ENCODE peak calls at places on chromosome 19, in eight cellular contexts. N is IMR-90, P is neuronal stem cell, J is neural progenitor cell, K is lung, X is WERI-Rb-1, L is heart right ventricle, O is colonic mucosa. Y is an unnamed sample.

GRCh38 chr19:17843908-17844490 is 3.8 kb downstream of the JAK3 start:
- DNase-seq in K (no peak), O (no peak), J (no peak), X (no peak), L (no peak), N (no peak), P (no peak), Y (no peak)

GRCh38 chr19:16876904-16877361 is 11.9 kb upstream of the F2RL3 start:
- DNase-seq in P (no peak), O (no peak), L (no peak), X (no peak), J (no peak), N (no peak), K (peak; percentile 34), Y (no peak)

GRCh38 chr19:16824658-16825311 is 4.4 kb upstream of the SIN3B start:
- DNase-seq in O (no peak), J (peak; percentile 18), N (peak; percentile 51), L (no peak), X (no peak), P (no peak), K (no peak), Y (no peak)

GRCh38 chr19:42074513-42075363 is 1.2 kb upstream of the ZNF574 start:
- DNase-seq in J (no peak), O (peak; percentile 52), N (no peak), X (no peak), P (no peak), K (no peak), L (no peak), Y (peak; percentile 60)

GRCh38 chr19:31349160-31349881 is at the start of gene TSHZ3:
- DNase-seq in N (peak; percentile 87), P (no peak), L (peak; percentile 82), O (peak; percentile 67), J (peak; percentile 83), K (peak; percentile 73), X (peak; percentile 68), Y (no peak)

GRCh38 chr19:48997972-48998371 is 4.3 kb downstream of the RUVBL2 start:
- DNase-seq in X (peak; percentile 92), O (peak; percentile 76), J (peak; percentile 88), N (peak; percentile 45), K (no peak), P (peak; percentile 43), L (no peak), Y (peak; percentile 58)

GRCh38 chr19:33302175-33302973 is at the start of gene CEBPA:
- DNase-seq in P (peak; percentile 90), J (peak; percentile 96), N (peak; percentile 72), X (peak; percentile 84), O (peak; percentile 82), K (peak; percentile 82), L (peak; percentile 82), Y (peak; percentile 89)

GRCh38 chr19:49907745-49908446 is 11.2 kb upstream of the IL4I1 start:
- DNase-seq in L (no peak), N (no peak), K (no peak), J (no peak), P (no peak), X (no peak), O (no peak), Y (no peak)

GRCh38 chr19:48551437-48552302 is at the start of gene SULT2B1:
- DNase-seq in K (peak; percentile 54), X (no peak), J (no peak), P (no peak), N (no peak), L (no peak), O (peak; percentile 92), Y (peak; percentile 96)

GRCh38 chr19:720691-721160 is 12.0 kb downstream of the PALM start:
- DNase-seq in L (no peak), P (no peak), O (no peak), X (no peak), N (no peak), K (no peak), J (no peak), Y (no peak)

GRCh38 chr19:28020631-28021315 is 1192.2 kb downstream of the UQCRFS1 start:
- DNase-seq in L (no peak), K (no peak), P (no peak), J (peak; percentile 7), X (peak; percentile 87), N (no peak), O (no peak), Y (no peak)

GRCh38 chr19:55178781-55179569 is 1.1 kb downstream of the SYT5 start:
- DNase-seq in K (no peak), X (peak; percentile 84), O (peak; percentile 64), L (peak; percentile 55), P (peak; percentile 87), N (peak; percentile 77), J (peak; percentile 97), Y (peak; percentile 64)

GRCh38 chr19:3094638-3095374 is 644 bp downstream of the GNA11 start:
- DNase-seq in K (no peak), J (peak; percentile 56), O (no peak), L (no peak), P (no peak), X (no peak), N (peak; percentile 17), Y (no peak)

GRCh38 chr19:2280633-2281264 is 1.2 kb downstream of the PEAK3 start:
- DNase-seq in P (no peak), K (no peak), O (no peak), L (no peak), J (no peak), X (no peak), N (no peak), Y (no peak)

GRCh38 chr19:53595510-53595867 is 36.3 kb upstream of the DPRX start:
- DNase-seq in O (no peak), X (no peak), P (no peak), J (peak; percentile 46), N (no peak), K (no peak), L (no peak), Y (no peak)

GRCh38 chr19:53596056-53596455 is 35.7 kb upstream of the DPRX start:
- DNase-seq in X (no peak), N (no peak), P (no peak), L (no peak), O (no peak), K (no peak), J (no peak), Y (no peak)

GRCh38 chr19:53598361-53598760 is 33.4 kb upstream of the DPRX start:
- DNase-seq in X (no peak), P (no peak), J (no peak), O (no peak), L (no peak), N (no peak), K (no peak), Y (no peak)

GRCh38 chr19:53594811-53595509 is 36.8 kb upstream of the DPRX start:
- DNase-seq in K (no peak), P (no peak), O (no peak), L (no peak), J (peak; percentile 34), N (no peak), X (no peak), Y (no peak)

DNA sequence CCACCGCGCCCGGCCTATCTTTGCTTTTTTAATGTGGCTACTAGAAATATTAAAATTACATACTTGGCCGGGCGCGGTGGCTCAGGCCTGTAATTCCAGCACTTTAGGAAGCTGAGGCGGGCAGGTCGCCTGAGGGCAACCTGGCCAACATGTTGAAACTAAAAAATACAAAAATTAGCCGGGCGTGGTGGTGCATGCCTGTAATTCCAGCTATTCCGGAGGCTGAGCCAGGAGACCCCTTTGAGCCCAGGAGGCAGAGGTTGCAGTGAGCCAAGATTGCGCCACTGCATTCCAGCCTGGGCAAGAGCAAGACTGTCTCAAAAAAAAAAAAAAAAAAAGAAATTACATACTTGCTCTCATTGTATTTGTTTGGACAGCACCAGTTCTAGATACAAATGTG is 34.8 kb upstream of the DPRX start:
- DNase-seq in P (no peak), X (no peak), O (no peak), K (no peak), J (no peak), N (no peak), L (no peak), Y (no peak)
- H3K27ac ChIP-seq in P (no peak overlapping the region), X (no peak overlapping the region), O (no peak overlapping the region), K (no peak overlapping the region), J (no peak overlapping the region), N (no peak overlapping the region), L (no peak overlapping the region), Y (no peak overlapping the region)

GRCh38 chr19:45464861-45465427 is 2.9 kb upstream of the FOSB start:
- DNase-seq in O (no peak), N (no peak), J (peak; percentile 32), P (no peak), X (no peak), L (no peak), K (no peak), Y (no peak)
- H3K36me3 ChIP-seq in O (no peaks in the 10 kb centered on the region), N (no peaks in the 10 kb centered on the region), J (no peaks in the 10 kb centered on the region), P (no peaks in the 10 kb centered on the region), X (no peaks in the 10 kb centered on the region), L (no peaks in the 10 kb centered on the region), K (no peaks in the 10 kb centered on the region), Y (no peaks in the 10 kb centered on the region)

DNA sequence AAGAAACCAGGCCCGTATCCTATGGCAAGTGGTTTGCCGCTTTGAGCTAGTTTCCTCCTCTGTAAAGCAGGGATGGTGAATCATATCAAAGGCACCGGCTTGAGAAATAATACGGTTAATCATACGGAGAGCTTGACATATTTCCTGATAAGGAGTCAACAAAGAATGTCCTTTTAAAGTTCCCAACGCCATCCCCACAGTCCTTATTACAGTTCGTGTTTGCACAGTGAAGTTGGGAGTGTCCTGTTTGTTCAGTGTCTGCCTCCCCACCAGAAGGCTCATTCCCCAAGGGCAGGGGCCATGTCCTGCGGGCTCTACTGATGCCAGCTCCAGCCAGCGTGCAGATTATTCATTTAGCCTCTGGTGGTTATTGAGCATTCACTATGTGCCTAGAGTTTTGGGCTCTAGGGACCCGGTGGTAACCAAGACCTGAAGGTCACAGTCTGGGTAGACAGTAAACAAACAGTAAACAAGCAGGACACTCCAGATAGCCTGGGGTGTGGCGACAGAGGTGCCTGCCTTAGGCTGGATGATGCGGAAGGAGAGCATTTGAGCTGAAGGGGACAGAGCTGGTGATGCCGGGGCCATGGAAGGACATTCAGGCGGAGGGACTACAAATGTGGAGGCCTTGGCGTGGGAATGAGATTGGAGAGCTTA is 6.3 kb downstream of the GRAMD1A start:
- DNase-seq in O (peak; percentile 82), P (no peak), K (peak; percentile 76), J (no peak), X (no peak), N (peak; percentile 77), L (no peak), Y (peak; percentile 93)
- H3K4me3 ChIP-seq in O (no peak overlapping the region), P (no peak overlapping the region), K (no peak overlapping the region), J (no peak overlapping the region), X (no peak overlapping the region), N (no peak overlapping the region), L (no peak overlapping the region), Y (no peak overlapping the region)

DNA sequence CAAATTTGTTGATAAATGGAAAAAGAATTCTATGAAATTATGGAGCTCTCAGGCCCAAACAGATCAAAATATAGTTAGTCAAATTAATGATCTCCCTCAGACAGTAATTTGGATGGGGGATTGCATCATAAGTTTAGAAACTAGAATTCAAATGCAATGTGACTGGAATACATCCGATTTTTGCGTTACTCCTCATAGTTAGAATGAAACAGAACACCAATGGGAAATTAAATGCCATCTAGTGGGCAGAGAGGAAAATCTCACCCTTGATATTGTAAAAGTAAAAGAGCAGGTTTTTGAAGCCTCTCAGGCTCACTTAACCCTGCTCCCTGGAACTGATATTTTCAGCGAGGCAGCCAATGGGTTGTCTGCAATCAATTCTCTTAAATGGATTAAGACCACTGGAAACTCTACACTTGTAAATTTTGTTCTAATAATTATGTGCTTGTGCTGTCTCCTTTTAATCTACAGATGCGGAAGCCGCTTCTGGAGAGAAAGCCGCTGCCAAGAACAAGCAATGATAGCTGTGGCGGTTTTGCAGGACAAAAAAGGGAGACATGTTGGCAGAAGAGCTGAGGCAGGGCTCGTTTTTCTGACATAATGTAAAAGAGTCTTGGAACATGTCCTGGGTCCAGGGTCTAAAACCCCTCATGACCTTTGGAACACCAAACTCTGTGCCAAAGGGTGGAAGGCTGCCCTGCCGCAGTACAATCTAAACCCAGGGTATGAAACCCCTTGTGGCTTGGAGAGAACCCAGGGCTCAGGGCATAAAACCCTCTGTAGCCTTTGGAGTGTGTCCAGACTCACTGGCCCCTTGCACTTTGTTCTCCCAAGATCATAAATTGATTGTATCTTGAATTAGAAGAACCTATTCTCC is 12.9 kb downstream of the ZNF417 start:
- DNase-seq in N (peak; percentile 53), L (no peak), J (peak; percentile 33), P (no peak), X (no peak), K (no peak), O (no peak), Y (peak; percentile 86)
- H3K27ac ChIP-seq in N (no peak overlapping the region), L (no peak overlapping the region), J (no peak overlapping the region), P (no peak overlapping the region), X (no peak overlapping the region), K (no peak overlapping the region), O (no peak overlapping the region), Y (peak overlapping the region; percentile 43)

Y was measured in small intestine.